ENCODE peak calls at places on chromosomes 16 and 17, in eight cellular contexts. One of them, this sample, is unnamed.

GRCh38 chr16:71255721-71256120 is 25.2 kb upstream of the HYDIN start:
- DNase-seq in fibroblast of pulmonary artery: no peak
- DNase-seq in germinal center: no peak
- DNase-seq in skeletal muscle cell: peak
- DNase-seq in activated CD4-positive, alpha-beta memory T cell treated with anti-CD3 and anti-CD28 coated beads, Interleukin-2, amount 10 ng/mL, durations not matched to agents 7 days and 5 days: no peak
- DNase-seq in NCI-H1105 treated with DMSO at 0.1 percent for 48 hours: no peak
- DNase-seq in stimulated activated CD8-positive, alpha-beta memory T cell treated with anti-CD3 and anti-CD28 coated beads, Interleukin-2, amount 100 ng/mL, for 1 hour: no peak
- DNase-seq in NCI-H2171: no peak
- DNase-seq in this sample: no peak

GRCh38 chr17:1471490-1471889 is 15.5 kb upstream of the CRK start:
- DNase-seq in fibroblast of pulmonary artery: no peak
- DNase-seq in activated CD4-positive, alpha-beta memory T cell treated with anti-CD3 and anti-CD28 coated beads, Interleukin-2, amount 10 ng/mL, durations not matched to agents 7 days and 5 days: no peak
- DNase-seq in NCI-H1105 treated with DMSO at 0.1 percent for 48 hours: no peak
- DNase-seq in NCI-H2171: no peak
- DNase-seq in stimulated activated CD8-positive, alpha-beta memory T cell treated with anti-CD3 and anti-CD28 coated beads, Interleukin-2, amount 100 ng/mL, for 1 hour: no peak
- DNase-seq in germinal center: no peak
- DNase-seq in skeletal muscle cell: no peak
- DNase-seq in this sample: no peak

GRCh38 chr17:66386789-66387351 is 84.5 kb downstream of the PRKCA start:
- DNase-seq in fibroblast of pulmonary artery: peak
- DNase-seq in skeletal muscle cell: no peak
- DNase-seq in NCI-H1105 treated with DMSO at 0.1 percent for 48 hours: no peak
- DNase-seq in NCI-H2171: no peak
- DNase-seq in activated CD4-positive, alpha-beta memory T cell treated with anti-CD3 and anti-CD28 coated beads, Interleukin-2, amount 10 ng/mL, durations not matched to agents 7 days and 5 days: no peak
- DNase-seq in germinal center: peak
- DNase-seq in stimulated activated CD8-positive, alpha-beta memory T cell treated with anti-CD3 and anti-CD28 coated beads, Interleukin-2, amount 100 ng/mL, for 1 hour: no peak
- DNase-seq in this sample: no peak

GRCh38 chr16:47033176-47033575 is 59.7 kb upstream of the DNAJA2 start:
- DNase-seq in fibroblast of pulmonary artery: no peak
- DNase-seq in skeletal muscle cell: no peak
- DNase-seq in NCI-H1105 treated with DMSO at 0.1 percent for 48 hours: no peak
- DNase-seq in stimulated activated CD8-positive, alpha-beta memory T cell treated with anti-CD3 and anti-CD28 coated beads, Interleukin-2, amount 100 ng/mL, for 1 hour: no peak
- DNase-seq in germinal center: no peak
- DNase-seq in activated CD4-positive, alpha-beta memory T cell treated with anti-CD3 and anti-CD28 coated beads, Interleukin-2, amount 10 ng/mL, durations not matched to agents 7 days and 5 days: no peak
- DNase-seq in NCI-H2171: no peak
- DNase-seq in this sample: no peak

GRCh38 chr16:59719121-59719520 is 985.0 kb upstream of the GOT2 start:
- DNase-seq in germinal center: no peak
- DNase-seq in NCI-H1105 treated with DMSO at 0.1 percent for 48 hours: no peak
- DNase-seq in stimulated activated CD8-positive, alpha-beta memory T cell treated with anti-CD3 and anti-CD28 coated beads, Interleukin-2, amount 100 ng/mL, for 1 hour: no peak
- DNase-seq in NCI-H2171: no peak
- DNase-seq in activated CD4-positive, alpha-beta memory T cell treated with anti-CD3 and anti-CD28 coated beads, Interleukin-2, amount 10 ng/mL, durations not matched to agents 7 days and 5 days: no peak
- DNase-seq in skeletal muscle cell: no peak
- DNase-seq in fibroblast of pulmonary artery: no peak
- DNase-seq in this sample: no peak

GRCh38 chr16:85514601-85515318 is 98.4 kb upstream of the GSE1 start:
- DNase-seq in stimulated activated CD8-positive, alpha-beta memory T cell treated with anti-CD3 and anti-CD28 coated beads, Interleukin-2, amount 100 ng/mL, for 1 hour: no peak
- DNase-seq in germinal center: no peak
- DNase-seq in fibroblast of pulmonary artery: peak
- DNase-seq in skeletal muscle cell: peak
- DNase-seq in NCI-H1105 treated with DMSO at 0.1 percent for 48 hours: peak
- DNase-seq in NCI-H2171: no peak
- DNase-seq in activated CD4-positive, alpha-beta memory T cell treated with anti-CD3 and anti-CD28 coated beads, Interleukin-2, amount 10 ng/mL, durations not matched to agents 7 days and 5 days: no peak
- DNase-seq in this sample: peak

GRCh38 chr16:67555795-67556212 is 6.5 kb upstream of the CTCF start:
- DNase-seq in skeletal muscle cell: no peak
- DNase-seq in fibroblast of pulmonary artery: peak
- DNase-seq in germinal center: no peak
- DNase-seq in NCI-H1105 treated with DMSO at 0.1 percent for 48 hours: no peak
- DNase-seq in stimulated activated CD8-positive, alpha-beta memory T cell treated with anti-CD3 and anti-CD28 coated beads, Interleukin-2, amount 100 ng/mL, for 1 hour: no peak
- DNase-seq in NCI-H2171: no peak
- DNase-seq in activated CD4-positive, alpha-beta memory T cell treated with anti-CD3 and anti-CD28 coated beads, Interleukin-2, amount 10 ng/mL, durations not matched to agents 7 days and 5 days: no peak
- DNase-seq in this sample: peak

GRCh38 chr17:75900691-75901533 is 3.8 kb downstream of the MRPL38 start:
- DNase-seq in NCI-H2171: no peak
- DNase-seq in stimulated activated CD8-positive, alpha-beta memory T cell treated with anti-CD3 and anti-CD28 coated beads, Interleukin-2, amount 100 ng/mL, for 1 hour: no peak
- DNase-seq in NCI-H1105 treated with DMSO at 0.1 percent for 48 hours: no peak
- DNase-seq in activated CD4-positive, alpha-beta memory T cell treated with anti-CD3 and anti-CD28 coated beads, Interleukin-2, amount 10 ng/mL, durations not matched to agents 7 days and 5 days: no peak
- DNase-seq in fibroblast of pulmonary artery: no peak
- DNase-seq in skeletal muscle cell: no peak
- DNase-seq in germinal center: no peak
- DNase-seq in this sample: no peak

GRCh38 chr16:4682616-4683254 is 10.6 kb upstream of the NUDT16L1 start:
- DNase-seq in skeletal muscle cell: no peak
- DNase-seq in activated CD4-positive, alpha-beta memory T cell treated with anti-CD3 and anti-CD28 coated beads, Interleukin-2, amount 10 ng/mL, durations not matched to agents 7 days and 5 days: peak
- DNase-seq in germinal center: no peak
- DNase-seq in fibroblast of pulmonary artery: peak
- DNase-seq in NCI-H2171: no peak
- DNase-seq in stimulated activated CD8-positive, alpha-beta memory T cell treated with anti-CD3 and anti-CD28 coated beads, Interleukin-2, amount 100 ng/mL, for 1 hour: no peak
- DNase-seq in NCI-H1105 treated with DMSO at 0.1 percent for 48 hours: no peak
- DNase-seq in this sample: peak

GRCh38 chr17:50954641-50955121 is 88.5 kb upstream of the TOB1 start:
- DNase-seq in NCI-H1105 treated with DMSO at 0.1 percent for 48 hours: no peak
- DNase-seq in germinal center: no peak
- DNase-seq in skeletal muscle cell: no peak
- DNase-seq in NCI-H2171: no peak
- DNase-seq in fibroblast of pulmonary artery: no peak
- DNase-seq in activated CD4-positive, alpha-beta memory T cell treated with anti-CD3 and anti-CD28 coated beads, Interleukin-2, amount 10 ng/mL, durations not matched to agents 7 days and 5 days: no peak
- DNase-seq in stimulated activated CD8-positive, alpha-beta memory T cell treated with anti-CD3 and anti-CD28 coated beads, Interleukin-2, amount 100 ng/mL, for 1 hour: no peak
- DNase-seq in this sample: no peak

GRCh38 chr17:42289863-42290165 is 1.5 kb downstream of the STAT5A start:
- DNase-seq in germinal center: no peak
- DNase-seq in NCI-H1105 treated with DMSO at 0.1 percent for 48 hours: no peak
- DNase-seq in NCI-H2171: no peak
- DNase-seq in skeletal muscle cell: no peak
- DNase-seq in activated CD4-positive, alpha-beta memory T cell treated with anti-CD3 and anti-CD28 coated beads, Interleukin-2, amount 10 ng/mL, durations not matched to agents 7 days and 5 days: no peak
- DNase-seq in stimulated activated CD8-positive, alpha-beta memory T cell treated with anti-CD3 and anti-CD28 coated beads, Interleukin-2, amount 100 ng/mL, for 1 hour: no peak
- DNase-seq in fibroblast of pulmonary artery: no peak
- DNase-seq in this sample: no peak

GRCh38 chr17:55730808-55731207 is 8.1 kb upstream of the TMEM100 start:
- DNase-seq in germinal center: no peak
- DNase-seq in stimulated activated CD8-positive, alpha-beta memory T cell treated with anti-CD3 and anti-CD28 coated beads, Interleukin-2, amount 100 ng/mL, for 1 hour: no peak
- DNase-seq in fibroblast of pulmonary artery: no peak
- DNase-seq in skeletal muscle cell: peak
- DNase-seq in activated CD4-positive, alpha-beta memory T cell treated with anti-CD3 and anti-CD28 coated beads, Interleukin-2, amount 10 ng/mL, durations not matched to agents 7 days and 5 days: no peak
- DNase-seq in NCI-H2171: no peak
- DNase-seq in NCI-H1105 treated with DMSO at 0.1 percent for 48 hours: no peak
- DNase-seq in this sample: no peak

GRCh38 chr17:29579866-29580771 is 9.3 kb downstream of the GIT1 start:
- DNase-seq in germinal center: peak
- DNase-seq in NCI-H1105 treated with DMSO at 0.1 percent for 48 hours: peak
- DNase-seq in stimulated activated CD8-positive, alpha-beta memory T cell treated with anti-CD3 and anti-CD28 coated beads, Interleukin-2, amount 100 ng/mL, for 1 hour: peak
- DNase-seq in activated CD4-positive, alpha-beta memory T cell treated with anti-CD3 and anti-CD28 coated beads, Interleukin-2, amount 10 ng/mL, durations not matched to agents 7 days and 5 days: peak
- DNase-seq in skeletal muscle cell: no peak
- DNase-seq in fibroblast of pulmonary artery: peak
- DNase-seq in NCI-H2171: peak
- DNase-seq in this sample: peak

GRCh38 chr16:57889960-57890751 is 80.8 kb downstream of the CNGB1 start:
- DNase-seq in activated CD4-positive, alpha-beta memory T cell treated with anti-CD3 and anti-CD28 coated beads, Interleukin-2, amount 10 ng/mL, durations not matched to agents 7 days and 5 days: no peak
- DNase-seq in fibroblast of pulmonary artery: peak
- DNase-seq in germinal center: no peak
- DNase-seq in skeletal muscle cell: no peak
- DNase-seq in NCI-H1105 treated with DMSO at 0.1 percent for 48 hours: no peak
- DNase-seq in NCI-H2171: no peak
- DNase-seq in stimulated activated CD8-positive, alpha-beta memory T cell treated with anti-CD3 and anti-CD28 coated beads, Interleukin-2, amount 100 ng/mL, for 1 hour: no peak
- DNase-seq in this sample: peak

GRCh38 chr17:67026341-67026740 is 18.0 kb upstream of the CACNG1 start:
- DNase-seq in skeletal muscle cell: no peak
- DNase-seq in stimulated activated CD8-positive, alpha-beta memory T cell treated with anti-CD3 and anti-CD28 coated beads, Interleukin-2, amount 100 ng/mL, for 1 hour: no peak
- DNase-seq in activated CD4-positive, alpha-beta memory T cell treated with anti-CD3 and anti-CD28 coated beads, Interleukin-2, amount 10 ng/mL, durations not matched to agents 7 days and 5 days: no peak
- DNase-seq in germinal center: no peak
- DNase-seq in NCI-H2171: no peak
- DNase-seq in fibroblast of pulmonary artery: peak
- DNase-seq in NCI-H1105 treated with DMSO at 0.1 percent for 48 hours: no peak
- DNase-seq in this sample: no peak

This sample was measured in mesenchymal stem cell.